ENCODE peak calls at places on chromosomes 1 and 21, in nine cellular contexts. G, D, M, N, A, C, Z, U and Q are unnamed samples.
A peak's percentile ranks its signal among the peaks of the same experiment; 100 is the strongest.

GRCh38 chr1:237634922-237635321 is 255.8 kb downstream of the ZP4 start:
- DNase-seq in G (no peak), D (no peak), M (no peak), N (no peak), A (no peak), C (no peak), Z (no peak), U (no peak), Q (no peak)

GRCh38 chr1:10511494-10511885 is 36.7 kb downstream of the PEX14 start:
- DNase-seq in G (no peak), D (no peak), M (no peak), N (no peak), A (no peak), C (peak; percentile 30), Z (no peak), U (no peak), Q (no peak)

GRCh38 chr1:58659516-58659915 is 40.3 kb downstream of the MYSM1 start:
- DNase-seq in G (no peak), D (no peak), M (no peak), N (no peak), A (no peak), C (no peak), Z (no peak), U (no peak), Q (no peak)

GRCh38 chr1:4755301-4756183 is 101.1 kb downstream of the AJAP1 start:
- DNase-seq in G (no peak), D (no peak), M (no peak), N (no peak), A (peak; percentile 55), C (no peak), Z (no peak), U (no peak), Q (no peak)

GRCh38 chr1:110024613-110025012 is 9.8 kb upstream of the STRIP1 start:
- DNase-seq in G (no peak), D (no peak), M (no peak), N (no peak), A (no peak), C (no peak), Z (no peak), U (no peak), Q (no peak)

GRCh38 chr1:33925586-33925985 is 61.7 kb downstream of the HMGB4 start:
- DNase-seq in G (no peak), D (no peak), M (no peak), N (no peak), A (no peak), C (no peak), Z (no peak), U (no peak), Q (no peak)

GRCh38 chr21:27108228-27108627 is 141.3 kb upstream of the ADAMTS5 start:
- DNase-seq in G (no peak), D (no peak), M (peak; percentile 17), N (no peak), A (no peak), C (no peak), Z (no peak), U (no peak), Q (no peak)

GRCh38 chr1:197902454-197903195 is at the start of gene C1orf53:
- DNase-seq in G (peak; percentile 93), D (peak; percentile 94), M (peak; percentile 81), N (no peak), A (no peak), C (peak; percentile 90), Z (peak; percentile 91), U (peak; percentile 90), Q (peak; percentile 92)

DNA sequence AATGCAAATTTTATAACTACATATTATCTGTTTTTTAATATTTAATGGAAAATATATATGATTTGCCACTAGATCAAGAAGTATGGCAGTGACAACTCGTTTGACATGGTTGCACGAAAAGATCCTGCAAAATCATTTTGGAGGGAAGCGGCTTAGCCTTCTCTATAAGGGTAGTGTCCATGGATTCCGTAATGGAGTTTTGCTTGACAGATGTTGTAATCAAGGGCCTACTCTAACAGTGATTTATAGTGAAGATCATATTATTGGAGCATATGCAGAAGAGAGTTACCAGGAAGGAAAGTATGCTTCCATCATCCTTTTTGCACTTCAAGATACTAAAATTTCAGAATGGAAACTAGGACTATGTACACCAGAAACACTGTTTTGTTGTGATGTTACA is 483 bp downstream of the IFI44 start:
- DNase-seq in G (no peak), D (no peak), M (no peak), N (no peak), A (no peak), C (peak; percentile 31), Z (no peak), U (no peak), Q (no peak)
- H3K4me3 ChIP-seq in G (peak overlapping the region; percentile 59), D (peak overlapping the region; percentile 68), M (no peak overlapping the region), N (peak overlapping the region; percentile 59), A (no peak overlapping the region), C (peak overlapping the region; percentile 81), Z (peak overlapping the region; percentile 38), U (peak overlapping the region; percentile 38), Q (no peak overlapping the region)

GRCh38 chr1:2414297-2414958 is 2.1 kb upstream of the PEX10 start:
- DNase-seq in G (peak; percentile 86), D (peak; percentile 91), M (peak; percentile 79), N (no peak), A (no peak), C (peak; percentile 84), Z (peak; percentile 87), U (peak; percentile 65), Q (peak; percentile 75)
- H3K4me3 ChIP-seq in G (no peak overlapping the region), D (peak overlapping the region; percentile 12), M (peak overlapping the region; percentile 84), N (peak overlapping the region; percentile 96), A (no peak overlapping the region), C (peak overlapping the region; percentile 85), Z (peak overlapping the region; percentile 13), U (no peak overlapping the region), Q (no peak overlapping the region)

GRCh38 chr1:235999259-235999925 is 65.5 kb downstream of the NID1 start:
- DNase-seq in G (no peak), D (no peak), M (peak; percentile 87), N (no peak), A (peak; percentile 52), C (peak; percentile 94), Z (no peak), U (peak; percentile 49), Q (no peak)
- H3K4me3 ChIP-seq in G (no peak overlapping the region), D (no peak overlapping the region), M (no peak overlapping the region), N (no peak overlapping the region), A (no peak overlapping the region), C (peak overlapping the region; percentile 11), Z (no peak overlapping the region), U (no peak overlapping the region), Q (no peak overlapping the region)

GRCh38 chr21:42021751-42022430 is 11.7 kb upstream of the ZBTB21 start:
- DNase-seq in G (no peak), D (no peak), M (no peak), N (no peak), A (no peak), C (no peak), Z (no peak), U (no peak), Q (peak; percentile 52)
- H3K4me3 ChIP-seq in G (no peak overlapping the region), D (no peak overlapping the region), M (no peak overlapping the region), N (no peak overlapping the region), A (no peak overlapping the region), C (no peak overlapping the region), Z (no peak overlapping the region), U (no peak overlapping the region), Q (no peak overlapping the region)

GRCh38 chr1:183106746-183107145 is 79.3 kb upstream of the LAMC2 start:
- DNase-seq in G (no peak), D (no peak), M (no peak), N (no peak), A (no peak), C (no peak), Z (no peak), U (no peak), Q (no peak)
- H3K4me3 ChIP-seq in G (no peak overlapping the region), D (no peak overlapping the region), M (no peak overlapping the region), N (no peak overlapping the region), A (no peak overlapping the region), C (no peak overlapping the region), Z (no peak overlapping the region), U (no peak overlapping the region), Q (no peak overlapping the region)

GRCh38 chr1:204190212-204191211 is 5.8 kb downstream of the KISS1 start:
- DNase-seq in G (peak; percentile 57), D (peak; percentile 77), M (peak; percentile 68), N (no peak), A (no peak), C (no peak), Z (peak; percentile 71), U (peak; percentile 39), Q (peak; percentile 28)
- H3K4me3 ChIP-seq in G (peak overlapping the region; percentile 39), D (no peak overlapping the region), M (peak overlapping the region; percentile 35), N (peak overlapping the region; percentile 55), A (no peak overlapping the region), C (no peak overlapping the region), Z (peak overlapping the region; percentile 38), U (no peak overlapping the region), Q (no peak overlapping the region)

DNA sequence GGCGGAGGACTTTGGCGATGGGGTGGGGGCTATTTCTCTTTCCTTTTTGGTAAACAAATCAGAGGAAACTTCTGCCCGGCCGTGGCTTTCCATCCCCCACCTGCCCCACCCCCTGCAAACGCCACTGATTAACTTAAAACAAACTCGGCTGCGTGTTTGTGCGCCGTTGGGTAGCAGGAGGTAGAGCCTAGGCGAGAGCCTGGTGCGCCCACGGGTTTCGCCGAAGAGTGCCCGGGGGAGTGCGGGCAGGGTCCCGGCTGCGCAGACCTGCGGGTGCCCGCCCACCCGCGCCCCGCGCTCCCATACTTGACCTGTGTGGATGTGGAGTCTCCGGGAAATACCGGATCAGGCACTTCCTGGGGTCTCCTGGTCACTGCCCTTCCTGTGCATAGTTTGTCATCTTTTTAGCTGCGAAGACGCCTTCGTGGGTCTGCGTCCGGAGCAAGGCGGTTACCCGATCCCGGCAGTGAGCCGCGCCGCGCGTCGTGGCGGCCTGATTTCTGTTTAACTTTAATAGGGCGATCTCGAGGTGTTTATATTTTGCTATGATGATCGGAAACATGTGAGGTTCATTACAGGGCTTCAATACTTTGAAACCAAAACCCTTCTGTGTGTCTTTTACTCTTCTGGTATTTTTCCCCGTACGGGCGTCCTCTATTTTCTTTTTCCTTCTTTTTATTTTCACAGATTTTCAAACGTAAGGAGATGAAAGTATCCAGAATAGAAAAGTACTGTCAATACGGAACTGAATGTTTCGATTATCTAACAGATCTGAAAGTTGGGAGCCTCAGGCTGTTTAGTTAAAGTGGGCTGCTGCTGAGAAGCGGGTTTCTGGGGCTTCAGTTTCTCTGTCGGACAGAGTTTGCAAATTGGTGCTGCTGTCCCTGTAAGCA is 15.2 kb downstream of the NR5A2 start:
- DNase-seq in G (no peak), D (no peak), M (no peak), N (no peak), A (no peak), C (no peak), Z (peak; percentile 70), U (no peak), Q (peak; percentile 75)
- H3K4me3 ChIP-seq in G (peak overlapping the region; percentile 50), D (peak overlapping the region; percentile 45), M (no peak overlapping the region), N (peak overlapping the region; percentile 68), A (peak overlapping the region; percentile 41), C (no peak overlapping the region), Z (peak overlapping the region; percentile 69), U (peak overlapping the region; percentile 18), Q (peak overlapping the region; percentile 84)